ENCODE peak calls at places on chromosome 13, in nine cellular contexts. W is C1 segment of cervical spinal cord; J is stimulated activated CD4-positive, alpha-beta T cell treated with anti-CD3 and anti-CD28 coated beads, Interleukin-15, amount 100 ng/mL, for 1 hour; B is fibroblast of villous mesenchyme; U is HS-27A; A is activated CD4-positive, alpha-beta T cell treated with anti-CD3 and anti-CD28 coated beads for 1 hour; R is activated gamma-delta T cell treated with anti-CD3 and anti-CD28 coated beads, Interleukin-2, amount 50 U/mL, for 16 hours; I is AG09319; P is stimulated activated CD8-positive, alpha-beta memory T cell treated with anti-CD3 and anti-CD28 coated beads, Interleukin-7, amount 100 ng/mL, for 24 hours. Q is an unnamed sample.

GRCh38 chr13:69935043-69935442 is 172.6 kb upstream of the ATXN8OS start:
- DNase-seq in W (no peak), J (no peak), B (no peak), U (no peak), A (no peak), R (no peak), I (no peak), P (no peak), Q (peak; percentile 6)

GRCh38 chr13:19862511-19863313 is 737 bp downstream of the ZMYM5 start:
- DNase-seq in W (peak; percentile 62), J (peak; percentile 12), B (peak; percentile 38), U (no peak), A (peak; percentile 28), R (peak; percentile 15), I (no peak), P (peak; percentile 16), Q (peak; percentile 57)

GRCh38 chr13:109631069-109631468 is 155.3 kb downstream of the IRS2 start:
- DNase-seq in W (no peak), J (no peak), B (no peak), U (no peak), A (no peak), R (no peak), I (no peak), P (no peak), Q (no peak)

GRCh38 chr13:23996456-23996855 is 99.2 kb upstream of the C1QTNF9B start:
- DNase-seq in W (no peak), J (no peak), B (no peak), U (no peak), A (no peak), R (no peak), I (no peak), P (no peak), Q (no peak)

GRCh38 chr13:87684850-87685735 is 13.9 kb downstream of the SLITRK5 start:
- DNase-seq in W (no peak), J (no peak), B (no peak), U (peak; percentile 35), A (no peak), R (no peak), I (no peak), P (no peak), Q (peak; percentile 17)

GRCh38 chr13:67200183-67200582 is 30.0 kb downstream of the PCDH9 start:
- DNase-seq in W (no peak), J (no peak), B (no peak), U (no peak), A (no peak), R (no peak), I (no peak), P (no peak), Q (no peak)

GRCh38 chr13:104034891-104035290 is 968.7 kb upstream of the SLC10A2 start:
- DNase-seq in W (no peak), J (no peak), B (no peak), U (no peak), A (no peak), R (no peak), I (no peak), P (no peak), Q (no peak)

GRCh38 chr13:42377640-42378382 is 105.9 kb downstream of the AKAP11 start:
- DNase-seq in W (no peak), J (no peak), B (no peak), U (no peak), A (no peak), R (no peak), I (no peak), P (no peak), Q (peak; percentile 83)

GRCh38 chr13:100428966-100429365 is 159.6 kb downstream of the GGACT start:
- DNase-seq in W (no peak), J (no peak), B (no peak), U (no peak), A (no peak), R (no peak), I (no peak), P (no peak), Q (no peak)